ENCODE peak calls at places on chromosomes 1 and 21, in seven cellular contexts. D is astrocyte, P is PC-3, Q is hepatocyte, I is DND-41, H is H9, B is IMR-90. F is an unnamed sample.

GRCh38 chr1:109570414-109570813 is 22.0 kb downstream of the GNAI3 start:
- DNase-seq in P (peak; percentile 88), D (peak; percentile 59), H (no peak), B (peak; percentile 50), I (no peak), Q (peak; percentile 39), F (peak; percentile 69)

GRCh38 chr1:218558411-218558810 is 213.3 kb downstream of the TGFB2 start:
- DNase-seq in D (no peak), B (no peak), P (no peak), Q (no peak), H (no peak), I (no peak), F (no peak)

GRCh38 chr1:112297536-112297935 is 98.5 kb upstream of the CTTNBP2NL start:
- DNase-seq in P (no peak), B (peak; percentile 13), I (no peak), H (no peak), D (no peak), Q (no peak), F (no peak)

GRCh38 chr1:41580520-41581172 is 96.2 kb upstream of the EDN2 start:
- DNase-seq in P (no peak), D (no peak), Q (no peak), B (no peak), H (no peak), I (no peak), F (no peak)

GRCh38 chr1:114153621-114154145 is at the start of gene SYT6:
- DNase-seq in B (no peak), I (no peak), D (no peak), Q (peak; percentile 31), H (no peak), P (no peak), F (no peak)

GRCh38 chr1:41726899-41727748 is 191.6 kb downstream of the HIVEP3 start:
- DNase-seq in P (no peak), H (peak; percentile 62), I (peak; percentile 75), D (no peak), Q (no peak), B (no peak), F (no peak)

GRCh38 chr1:192401832-192402231 is 85.0 kb downstream of the RGS21 start:
- DNase-seq in Q (no peak), D (peak; percentile 57), P (peak; percentile 15), I (no peak), B (peak; percentile 46), H (no peak), F (peak; percentile 29)

GRCh38 chr1:29858646-29859045 is 622.3 kb downstream of the PTPRU start:
- DNase-seq in D (no peak), I (no peak), H (no peak), Q (no peak), P (no peak), B (no peak), F (no peak)

GRCh38 chr1:43427524-43427923 is 26.2 kb downstream of the HYI start:
- DNase-seq in I (no peak), D (no peak), P (no peak), H (no peak), B (no peak), Q (no peak), F (no peak)

GRCh38 chr1:169550294-169550693 is 36.0 kb downstream of the F5 start:
- DNase-seq in H (no peak), B (peak; percentile 38), P (peak; percentile 84), D (peak; percentile 20), Q (peak; percentile 63), I (no peak), F (peak; percentile 55)

GRCh38 chr1:110771245-110772022 is 96.7 kb upstream of the KCNA3 start:
- DNase-seq in B (no peak), D (no peak), I (no peak), Q (no peak), P (peak; percentile 87), H (no peak), F (no peak)

GRCh38 chr1:225866981-225867380 is 15.2 kb downstream of the TMEM63A start:
- DNase-seq in I (no peak), H (no peak), B (no peak), D (no peak), P (no peak), Q (no peak), F (no peak)

GRCh38 chr1:37794372-37795339 is 1.0 kb downstream of the MANEAL start:
- DNase-seq in H (no peak), I (peak; percentile 17), P (no peak), D (no peak), Q (no peak), B (no peak), F (no peak)

GRCh38 chr1:220430586-220430985 is 97.3 kb upstream of the MARK1 start:
- DNase-seq in B (no peak), P (no peak), I (no peak), Q (no peak), H (no peak), D (no peak), F (no peak)

GRCh38 chr1:209761021-209761635 is 5.3 kb downstream of the TRAF3IP3 start:
- DNase-seq in H (no peak), I (no peak), Q (no peak), D (no peak), P (no peak), B (no peak), F (no peak)

GRCh38 chr1:222801067-222801466 is 13.8 kb upstream of the DISP1 start:
- DNase-seq in Q (no peak), P (no peak), D (no peak), I (no peak), B (no peak), H (no peak), F (no peak)

GRCh38 chr21:45302082-45303061 is 14.7 kb upstream of the POFUT2 start:
- DNase-seq in D (no peak), I (no peak), B (no peak), P (no peak), Q (no peak), H (no peak), F (peak; percentile 56)

GRCh38 chr1:241611063-241611462 is 29.1 kb downstream of the CHML start:
- DNase-seq in P (peak; percentile 96), D (peak; percentile 54), B (peak; percentile 79), H (no peak), I (no peak), Q (peak; percentile 76), F (peak; percentile 61)

GRCh38 chr1:192878249-192878648 is 69.4 kb downstream of the RGS2 start:
- DNase-seq in D (peak; percentile 82), H (no peak), P (no peak), B (peak; percentile 43), I (no peak), Q (peak; percentile 12), F (peak; percentile 84)

GRCh38 chr1:162159515-162159914 is 90.0 kb downstream of the NOS1AP start:
- DNase-seq in I (no peak), B (no peak), D (no peak), P (peak; percentile 83), H (no peak), Q (peak; percentile 24), F (no peak)

GRCh38 chr1:113930499-113931161 is 1.5 kb downstream of the HIPK1 start:
- DNase-seq in P (peak; percentile 54), I (peak; percentile 78), D (peak; percentile 66), H (no peak), B (peak; percentile 83), Q (peak; percentile 66), F (peak; percentile 57)

GRCh38 chr1:39955547-39956539 is 898 bp downstream of the MFSD2A start:
- DNase-seq in B (peak; percentile 49), D (peak; percentile 42), P (peak; percentile 63), I (peak; percentile 56), Q (peak; percentile 46), H (peak; percentile 54), F (peak; percentile 42)

GRCh38 chr21:35529141-35529863 is 480.2 kb upstream of the RUNX1 start:
- DNase-seq in I (peak; percentile 66), D (peak; percentile 60), B (peak; percentile 72), Q (peak; percentile 32), P (no peak), H (no peak), F (peak; percentile 58)

GRCh38 chr1:25066253-25066652 is 136.2 kb upstream of the RUNX3 start:
- DNase-seq in P (no peak), Q (no peak), I (no peak), B (no peak), H (no peak), D (peak; percentile 65), F (peak; percentile 71)

DNA sequence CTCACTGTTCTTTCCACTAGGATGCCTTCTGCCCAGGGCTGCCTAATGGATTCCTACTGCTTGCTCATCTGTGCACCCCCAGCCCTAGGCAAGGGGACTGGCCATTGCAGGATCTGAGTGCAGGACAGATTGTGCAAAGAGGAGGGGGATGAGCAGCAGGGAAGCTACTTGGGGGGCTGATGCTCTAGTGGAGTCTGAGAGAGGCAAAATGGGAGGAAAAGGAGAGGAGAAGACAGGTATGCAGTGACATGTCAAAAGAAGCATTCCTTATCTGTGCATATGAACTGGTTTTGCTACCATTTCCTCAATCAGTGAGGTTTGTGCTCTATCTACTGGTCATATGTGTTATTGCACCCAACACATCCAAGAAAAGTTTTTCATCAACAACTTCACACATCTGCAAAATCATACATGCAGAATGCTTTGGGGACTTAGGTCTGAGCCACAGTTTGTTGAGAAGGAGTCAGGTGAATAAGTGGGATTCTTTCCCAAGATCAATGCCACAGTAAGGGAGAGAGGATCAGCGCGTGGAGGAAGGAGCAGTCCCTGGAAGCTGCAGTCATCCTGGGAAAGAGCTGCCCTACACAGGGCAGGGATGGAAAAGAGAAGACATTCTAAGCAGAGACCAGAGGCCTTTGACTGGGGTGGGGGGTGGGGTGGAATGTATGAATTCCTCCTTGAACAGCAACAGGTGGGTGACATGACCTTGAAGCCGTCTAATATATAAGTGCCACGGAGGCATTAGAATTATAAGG is 14.4 kb downstream of the SLC5A9 start:
- DNase-seq in Q (peak; percentile 53), I (no peak), H (no peak), P (peak; percentile 59), D (peak; percentile 15), B (peak; percentile 35), F (peak; percentile 23)
- TF ChIP-seq CTCF in Q (peak; percentile 67), I (peak; percentile 75), H (peak; percentile 83), P (peak; percentile 67), D (peak; percentile 68), B (peak; percentile 48), F (peak; percentile 58)

GRCh38 chr1:91024501-91025119 is 2.8 kb upstream of the ZNF644 start:
- DNase-seq in B (no peak), P (no peak), D (no peak), Q (no peak), I (no peak), H (no peak), F (no peak)
- H2AFZ ChIP-seq in B (no peak overlapping the region), P (no peak overlapping the region), D (no peak overlapping the region), Q (no peak overlapping the region), I (no peak overlapping the region), H (no peak overlapping the region), F (no peak overlapping the region)

GRCh38 chr1:119582801-119583200 is 65.3 kb downstream of the ZNF697 start:
- DNase-seq in B (peak; percentile 55), Q (peak; percentile 78), H (peak; percentile 77), I (peak; percentile 48), P (peak; percentile 82), D (peak; percentile 35), F (peak; percentile 48)
- TF ChIP-seq CTCF in B (peak; percentile 69), Q (peak; percentile 56), H (peak; percentile 76), I (peak; percentile 62), P (peak; percentile 77), D (peak; percentile 27), F (peak; percentile 63)

DNA sequence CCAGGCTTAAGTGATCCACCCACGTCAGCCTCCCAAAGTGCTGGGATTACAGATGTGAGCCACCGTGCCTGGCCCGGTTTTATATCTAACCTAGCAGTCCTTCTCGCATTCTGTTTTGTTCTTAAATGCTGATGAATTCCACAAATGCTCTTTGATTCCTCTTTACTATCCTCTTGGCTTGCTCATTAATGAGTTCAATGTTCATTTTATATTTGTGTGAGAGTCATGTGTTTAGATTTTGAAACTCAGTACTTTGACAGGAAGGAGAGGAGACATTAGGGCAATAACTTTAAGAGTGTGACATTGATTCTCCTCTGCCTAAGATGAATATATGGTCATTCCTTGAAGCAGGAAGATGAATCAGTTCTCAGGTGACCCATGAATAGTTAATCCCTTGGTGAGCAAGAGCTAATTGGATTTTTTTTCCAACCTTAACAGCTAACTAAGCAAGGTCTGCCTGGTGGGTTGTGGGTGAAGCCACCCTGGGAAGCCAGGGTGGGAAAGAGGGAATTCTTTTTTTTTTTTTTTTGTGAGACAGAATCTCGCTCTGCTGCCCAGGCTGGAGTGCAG is 84.2 kb downstream of the MRPS6 start:
- DNase-seq in I (no peak), B (no peak), D (no peak), P (no peak), Q (peak; percentile 22), H (no peak), F (no peak)
- H2AFZ ChIP-seq in I (no peak overlapping the region), B (no peak overlapping the region), D (no peak overlapping the region), P (no peak overlapping the region), Q (no peak overlapping the region), H (no peak overlapping the region), F (no peak overlapping the region)

F was measured in fibroblast of lung.